ENCODE peak calls at places on chromosomes 3 and 15, in ten cellular contexts. Y is cardiac muscle cell, E is neural progenitor cell, D is fibroblast of mammary gland, I is psoas muscle, W is epithelial cell of esophagus, R is lower leg skin, G is uterus, H is brain microvascular endothelial cell, Z is right atrium auricular region. M is an unnamed sample.

GRCh38 chr3:31966978-31967592 is 14.0 kb downstream of the OSBPL10 start:
- DNase-seq in Y (no peak), E (no peak), D (no peak), I (no peak), W (no peak), R (no peak), G (no peak), H (no peak), Z (no peak), M (no peak)

GRCh38 chr3:71361346-71361745 is 222.2 kb downstream of the FOXP1 start:
- DNase-seq in Y (no peak), E (no peak), D (no peak), I (no peak), W (no peak), R (no peak), G (no peak), H (no peak), Z (no peak), M (no peak)

GRCh38 chr3:13553686-13554085 is 4.8 kb downstream of the FBLN2 start:
- DNase-seq in Y (no peak), E (no peak), D (no peak), I (no peak), W (no peak), R (no peak), G (no peak), H (no peak), Z (no peak), M (no peak)

GRCh38 chr15:87816811-87817210 is 439.7 kb downstream of the NTRK3 start:
- DNase-seq in Y (peak; percentile 73), E (no peak), D (peak; percentile 89), I (no peak), W (peak; percentile 72), R (no peak), G (no peak), H (peak; percentile 82), Z (no peak), M (peak; percentile 96)

GRCh38 chr15:50415752-50416404 is 8.3 kb upstream of the USP8 start:
- DNase-seq in Y (peak; percentile 25), E (no peak), D (peak; percentile 10), I (no peak), W (peak; percentile 41), R (no peak), G (no peak), H (peak; percentile 5), Z (no peak), M (peak; percentile 29)

GRCh38 chr3:137471553-137472204 is 292.4 kb upstream of the SOX14 start:
- DNase-seq in Y (no peak), E (no peak), D (no peak), I (no peak), W (no peak), R (no peak), G (no peak), H (no peak), Z (no peak), M (no peak)

GRCh38 chr3:111517801-111518200 is 24.2 kb upstream of the CD96 start:
- DNase-seq in Y (no peak), E (no peak), D (no peak), I (no peak), W (peak; percentile 75), R (no peak), G (no peak), H (no peak), Z (no peak), M (no peak)

GRCh38 chr3:188165596-188165995 is 11.6 kb downstream of the LPP start:
- DNase-seq in Y (no peak), E (no peak), D (peak; percentile 40), I (no peak), W (no peak), R (no peak), G (no peak), H (peak; percentile 53), Z (no peak), M (no peak)

GRCh38 chr3:23377928-23378672 is 175.0 kb downstream of the UBE2E2 start:
- DNase-seq in Y (no peak), E (no peak), D (no peak), I (no peak), W (no peak), R (no peak), G (no peak), H (no peak), Z (no peak), M (no peak)

GRCh38 chr3:11514191-11514770 is 129.4 kb downstream of the VGLL4 start:
- DNase-seq in Y (peak; percentile 85), E (no peak), D (peak; percentile 91), I (peak; percentile 47), W (peak; percentile 58), R (peak; percentile 71), G (peak; percentile 53), H (peak; percentile 91), Z (peak; percentile 72), M (peak; percentile 88)
- TF ChIP-seq CTCF in Y (no peak), E (no peak), D (no peak), I (no peak), W (no peak), R (no peak), G (peak; percentile 8), H (no peak), Z (no peak), M (no peak)

DNA sequence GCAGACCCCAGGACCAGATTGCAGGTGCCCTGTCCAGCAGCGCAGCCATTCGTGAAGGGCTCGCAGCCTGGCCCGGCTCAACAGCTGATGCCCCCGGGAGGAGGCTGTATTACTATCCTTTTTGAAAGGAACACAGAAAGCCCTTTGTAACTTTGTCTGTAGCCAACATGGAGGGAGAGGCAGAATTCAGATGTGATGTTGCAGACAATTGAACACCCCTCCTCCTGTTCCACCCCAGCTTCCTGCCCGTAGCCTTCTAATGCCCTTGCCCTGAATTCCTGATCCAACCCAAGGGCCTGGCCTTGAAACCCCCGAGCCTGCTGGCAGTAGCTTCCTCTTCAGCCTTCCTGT is 109.0 kb downstream of the APBA2 start:
- DNase-seq in Y (no peak), E (no peak), D (no peak), I (no peak), W (no peak), R (no peak), G (no peak), H (no peak), Z (no peak), M (no peak)
- H3K4me3 ChIP-seq in Y (no peak overlapping the region), E (no peak overlapping the region), D (no peak overlapping the region), I (no peak overlapping the region), W (no peak overlapping the region), R (no peak overlapping the region), G (no peak overlapping the region), H (no peak overlapping the region), Z (no peak overlapping the region), M (no peak overlapping the region)

GRCh38 chr3:141389703-141390102 is 21.4 kb downstream of the ZBTB38 start:
- DNase-seq in Y (no peak), E (no peak), D (peak; percentile 78), I (no peak), W (no peak), R (no peak), G (no peak), H (no peak), Z (no peak), M (peak; percentile 63)

GRCh38 chr3:141390747-141391146 is 22.4 kb downstream of the ZBTB38 start:
- DNase-seq in Y (no peak), E (no peak), D (no peak), I (no peak), W (no peak), R (no peak), G (no peak), H (no peak), Z (no peak), M (no peak)

GRCh38 chr3:141392416-141392815 is 24.1 kb downstream of the ZBTB38 start:
- DNase-seq in Y (no peak), E (no peak), D (no peak), I (no peak), W (no peak), R (no peak), G (no peak), H (no peak), Z (no peak), M (no peak)

GRCh38 chr3:141392018-141392370 is 23.7 kb downstream of the ZBTB38 start:
- DNase-seq in Y (no peak), E (no peak), D (no peak), I (no peak), W (no peak), R (no peak), G (no peak), H (no peak), Z (no peak), M (peak; percentile 20)

DNA sequence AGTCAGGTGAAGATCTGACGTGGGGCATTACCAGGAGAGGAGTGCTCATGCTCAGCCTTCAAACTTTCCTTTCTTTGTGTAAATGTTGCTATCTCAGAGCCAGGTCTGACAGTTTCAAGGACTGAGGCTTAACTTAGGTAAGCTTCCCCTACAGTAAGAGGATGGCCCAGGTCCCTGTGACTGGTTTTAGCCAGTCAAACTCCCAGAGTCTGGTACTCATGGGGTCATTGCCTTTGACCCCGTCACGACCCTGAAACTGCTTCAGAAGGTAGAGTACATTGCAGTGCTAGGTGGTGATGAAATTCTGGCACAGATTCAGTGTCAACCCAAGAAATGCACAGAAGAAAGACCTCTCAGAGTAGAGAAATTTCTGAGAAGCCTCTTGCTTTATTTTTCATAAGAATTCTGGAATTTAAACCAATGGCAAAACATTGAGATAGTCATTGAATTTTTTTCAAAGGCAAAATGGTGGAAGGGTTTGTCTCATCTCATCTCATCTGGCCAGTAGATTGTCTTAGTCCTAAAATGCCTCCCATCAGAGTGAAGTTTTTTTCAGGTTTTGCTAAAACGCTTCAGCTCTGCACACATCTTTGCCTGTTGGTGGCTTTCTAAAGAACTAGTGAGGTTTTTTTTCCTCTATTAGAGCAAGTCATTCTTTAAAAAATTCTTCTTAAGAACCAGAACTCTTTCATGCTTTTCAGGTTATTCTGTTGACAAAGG is 23.2 kb downstream of the ZBTB38 start:
- DNase-seq in Y (peak; percentile 65), E (no peak), D (no peak), I (no peak), W (no peak), R (no peak), G (no peak), H (no peak), Z (no peak), M (peak; percentile 41)
- TF ChIP-seq CTCF in Y (no peak), E (no peak), D (no peak), I (no peak), W (no peak), R (no peak), G (no peak), H (no peak), Z (no peak), M (no peak)

GRCh38 chr3:99625237-99625622 is 13.2 kb upstream of the COL8A1 start:
- DNase-seq in Y (no peak), E (no peak), D (no peak), I (no peak), W (no peak), R (no peak), G (no peak), H (no peak), Z (no peak), M (no peak)

GRCh38 chr3:99627062-99627826 is 11.2 kb upstream of the COL8A1 start:
- DNase-seq in Y (no peak), E (no peak), D (peak; percentile 50), I (no peak), W (no peak), R (no peak), G (no peak), H (peak; percentile 51), Z (no peak), M (no peak)

GRCh38 chr3:99624536-99625236 is 13.7 kb upstream of the COL8A1 start:
- DNase-seq in Y (no peak), E (no peak), D (no peak), I (no peak), W (no peak), R (no peak), G (no peak), H (no peak), Z (no peak), M (no peak)

GRCh38 chr3:99626415-99626788 is 12.0 kb upstream of the COL8A1 start:
- DNase-seq in Y (no peak), E (no peak), D (no peak), I (no peak), W (no peak), R (no peak), G (no peak), H (no peak), Z (no peak), M (no peak)

GRCh38 chr3:99625643-99626414 is 12.6 kb upstream of the COL8A1 start:
- DNase-seq in Y (peak; percentile 33), E (no peak), D (peak; percentile 80), I (no peak), W (no peak), R (no peak), G (no peak), H (no peak), Z (no peak), M (peak; percentile 40)
- H3K4me3 ChIP-seq in Y (no peak overlapping the region), E (no peak overlapping the region), D (no peak overlapping the region), I (no peak overlapping the region), W (no peak overlapping the region), R (no peak overlapping the region), G (no peak overlapping the region), H (no peak overlapping the region), Z (no peak overlapping the region), M (no peak overlapping the region)